ENCODE peak calls at places on chromosomes 4 and X, in eight cellular contexts. B is Karpas-422, E is heart left ventricle, F is cardiac muscle cell, R is stomach, Y is mammary epithelial cell, V is heart right ventricle, N is psoas muscle. W is an unnamed sample. For H3K4me1 and H3K9me3, the result is how much of the 10 kb centered on the place peaks cover.

GRCh38 chr4:100649478-100649877 is 131.7 kb upstream of the EMCN start:
- DNase-seq in B (no peak), E (no peak), F (no peak), R (no peak), Y (no peak), V (no peak), N (no peak), W (no peak)

GRCh38 chrX:12497832-12498591 is 293.2 kb upstream of the PRPS2 start:
- DNase-seq in B (peak), E (no peak), F (peak), R (no peak), Y (no peak), V (no peak), N (no peak), W (no peak)

GRCh38 chr4:5051210-5051691 is at the start of gene STK32B:
- DNase-seq in B (no peak), E (peak), F (peak), R (peak), Y (peak), V (peak), N (peak), W (peak)

GRCh38 chrX:29652484-29652883 is 562.9 kb upstream of the MAGEB2 start:
- DNase-seq in B (no peak), E (no peak), F (no peak), R (no peak), Y (peak), V (no peak), N (no peak), W (no peak)

GRCh38 chrX:151359931-151360871 is 36.8 kb upstream of the VMA21 start:
- DNase-seq in B (peak), E (no peak), F (peak), R (peak), Y (peak), V (peak), N (peak), W (no peak)

GRCh38 chrX:8783100-8784098 is 17.8 kb downstream of the FAM9A start:
- DNase-seq in B (peak), E (no peak), F (no peak), R (no peak), Y (no peak), V (no peak), N (no peak), W (no peak)

GRCh38 chr4:115113382-115114106 is at the start of gene NDST4:
- DNase-seq in B (no peak), E (no peak), F (peak), R (no peak), Y (peak), V (no peak), N (no peak), W (no peak)

GRCh38 chr4:139266583-139267257 is 13.3 kb downstream of the MGARP start:
- DNase-seq in B (peak), E (peak), F (peak), R (peak), Y (no peak), V (peak), N (peak), W (no peak)

GRCh38 chr4:167873536-167873935 is 218.8 kb upstream of the ANXA10 start:
- DNase-seq in B (no peak), E (no peak), F (no peak), R (no peak), Y (no peak), V (no peak), N (no peak), W (no peak)

GRCh38 chr4:73010789-73011628 is 58.5 kb downstream of the COX18 start:
- DNase-seq in B (no peak), E (no peak), F (no peak), R (no peak), Y (no peak), V (no peak), N (no peak), W (no peak)

GRCh38 chrX:135951291-135951690 is 22.5 kb downstream of the MMGT1 start:
- DNase-seq in B (no peak), E (no peak), F (no peak), R (no peak), Y (no peak), V (no peak), N (no peak), W (no peak)
- H3K4me1 ChIP-seq in B (under half), E (under half), F (under half), R (under half), Y (under half), V (under half), N (under half), W (under half)

DNA sequence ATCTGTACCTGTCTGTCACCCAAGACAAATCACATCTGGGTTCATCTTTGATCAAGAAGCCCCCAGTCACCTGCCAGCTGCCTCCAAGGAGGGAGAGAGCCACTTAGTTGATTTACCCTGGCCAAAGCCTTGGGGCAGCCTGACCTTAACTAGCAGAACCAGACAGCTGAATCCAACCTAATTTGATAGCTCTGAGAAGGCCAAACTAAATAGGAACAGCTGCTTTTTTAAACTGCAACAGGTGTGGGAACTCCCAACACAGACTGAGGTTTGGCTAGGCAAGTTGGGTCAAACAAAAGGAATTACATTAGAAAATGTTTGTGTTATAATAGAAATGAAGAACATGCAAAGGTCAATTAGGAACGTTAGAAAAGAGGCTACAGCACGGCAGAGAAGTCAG is 375.7 kb downstream of the NLGN4X start:
- DNase-seq in B (no peak), E (no peak), F (no peak), R (no peak), Y (no peak), V (no peak), N (no peak), W (no peak)
- H3K9me3 ChIP-seq in B (under half), E (under half), F (under half), R (under half), Y (under half), V (under half), N (under half), W (under half)

GRCh38 chr4:172995161-172995560 is 173.4 kb upstream of the GALNT7 start:
- DNase-seq in B (no peak), E (no peak), F (no peak), R (no peak), Y (no peak), V (no peak), N (no peak), W (no peak)
- H3K27ac ChIP-seq in B (no peak), E (no peak), F (no peak), R (no peak), Y (no peak), V (no peak), N (no peak), W (no peak)

GRCh38 chr4:108171541-108172230 is 3.0 kb upstream of the LEF1 start:
- DNase-seq in B (no peak), E (no peak), F (no peak), R (no peak), Y (no peak), V (no peak), N (no peak), W (no peak)

GRCh38 chr4:108173599-108174057 is 4.9 kb upstream of the LEF1 start:
- DNase-seq in B (no peak), E (no peak), F (no peak), R (no peak), Y (no peak), V (no peak), N (no peak), W (no peak)

GRCh38 chr4:108170729-108171540 is 2.2 kb upstream of the LEF1 start:
- DNase-seq in B (no peak), E (no peak), F (peak), R (no peak), Y (no peak), V (no peak), N (no peak), W (no peak)

GRCh38 chr4:108172231-108172779 is 3.6 kb upstream of the LEF1 start:
- DNase-seq in B (no peak), E (no peak), F (peak), R (no peak), Y (no peak), V (no peak), N (no peak), W (no peak)

GRCh38 chr4:108172780-108173598 is 4.3 kb upstream of the LEF1 start:
- DNase-seq in B (no peak), E (peak), F (peak), R (peak), Y (peak), V (peak), N (peak), W (no peak)
- H3K4me1 ChIP-seq in B (under half), E (under half), F (under half), R (under half), Y (under half), V (under half), N (under half), W (under half)

DNA sequence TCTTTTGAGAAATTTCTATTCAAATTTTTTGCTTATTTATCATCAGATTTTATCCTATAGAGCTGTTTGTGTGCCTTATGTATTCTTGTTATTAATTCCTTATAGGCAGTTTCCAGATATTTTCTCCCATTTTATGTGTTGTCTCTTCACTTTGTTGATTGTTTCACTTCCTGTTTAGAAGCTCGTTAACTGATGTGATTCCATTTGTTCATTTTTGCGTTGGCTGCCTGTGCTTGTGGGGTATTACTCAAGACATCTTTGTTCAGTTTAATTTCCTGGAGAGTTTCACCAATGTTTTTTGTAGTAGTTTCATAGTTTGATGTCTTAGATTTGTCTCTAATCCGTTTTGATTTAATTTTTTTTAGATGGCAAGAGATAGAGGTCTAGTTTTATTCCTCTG is 14.6 kb downstream of the ZNF718 start:
- DNase-seq in B (no peak), E (no peak), F (no peak), R (no peak), Y (no peak), V (no peak), N (no peak), W (no peak)
- H3K9me3 ChIP-seq in B (half or more), E (half or more), F (under half), R (half or more), Y (under half), V (under half), N (half or more), W (under half)

DNA sequence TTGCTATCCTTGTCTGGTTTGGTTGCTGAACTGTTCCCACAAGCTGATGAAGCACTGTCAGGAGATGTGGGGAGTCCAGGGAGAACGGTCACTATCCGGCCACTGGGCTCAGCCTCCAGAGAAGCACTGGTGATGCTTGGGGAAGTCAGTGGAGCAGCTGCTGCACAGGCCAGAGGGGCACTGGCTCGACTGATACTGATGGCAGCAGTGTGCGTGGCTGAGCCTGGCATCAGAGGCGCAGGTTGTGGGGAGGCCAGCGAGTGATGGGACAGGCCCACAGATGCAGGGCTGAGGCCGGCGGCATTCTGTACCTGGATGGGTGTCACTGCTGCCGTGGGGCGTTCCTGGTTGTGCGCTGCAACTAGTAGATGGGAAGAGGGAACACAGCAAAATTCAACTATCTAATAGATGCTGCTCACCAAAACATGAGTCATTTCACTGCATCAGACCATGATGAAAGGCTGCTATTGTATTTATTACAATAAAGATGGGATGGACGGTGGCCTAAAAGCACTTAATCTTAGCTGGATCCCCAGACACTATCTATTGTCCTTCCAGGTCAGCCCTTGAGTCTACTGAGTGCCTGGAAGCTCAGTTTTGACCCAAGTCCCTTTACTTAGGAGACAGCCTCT is 106.3 kb upstream of the CBR4 start:
- DNase-seq in B (no peak), E (no peak), F (no peak), R (no peak), Y (peak), V (no peak), N (no peak), W (no peak)
- H3K27ac ChIP-seq in B (no peak), E (no peak), F (no peak), R (peak), Y (peak), V (no peak), N (no peak), W (no peak)

DNA sequence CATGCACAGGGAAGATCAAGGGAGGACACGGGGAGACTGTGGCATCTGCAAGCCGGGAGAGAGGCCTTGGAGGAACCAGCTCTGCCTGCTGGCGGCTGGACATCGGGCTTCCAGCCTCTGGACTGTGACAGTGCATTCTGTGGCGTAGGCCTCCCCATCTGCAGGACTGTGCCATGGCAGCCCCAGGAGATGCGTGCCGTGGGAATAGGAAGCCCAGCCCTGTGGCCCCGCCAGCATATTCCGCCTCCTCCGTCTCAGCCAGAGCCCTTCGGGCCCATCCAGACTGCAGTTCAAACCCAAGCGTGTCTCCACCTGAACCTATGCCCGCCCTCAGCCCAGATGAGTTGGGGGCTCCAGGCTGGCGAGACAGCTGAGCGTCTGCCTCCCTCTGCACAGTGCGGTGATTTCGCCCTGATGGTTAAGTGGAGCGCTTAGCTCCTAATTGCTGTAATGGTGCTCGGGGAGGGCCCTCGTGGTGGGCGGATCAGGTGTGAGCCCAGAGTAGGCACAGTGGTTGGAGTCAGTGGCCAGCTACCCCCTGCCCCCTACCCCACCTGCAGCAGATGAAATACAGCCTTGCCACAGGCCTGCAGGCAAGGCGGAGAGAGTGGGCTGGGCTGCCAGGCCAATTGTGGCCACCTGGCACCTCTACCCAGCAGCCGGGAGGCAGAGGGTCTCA is 133.9 kb downstream of the HMX1 start:
- DNase-seq in B (no peak), E (no peak), F (no peak), R (no peak), Y (no peak), V (no peak), N (no peak), W (peak)
- H3K4me1 ChIP-seq in B (under half), E (under half), F (under half), R (under half), Y (under half), V (under half), N (under half), W (under half)